ENCODE peak calls at places on chromosomes 4 and X, in four cellular contexts. One of them, this sample, is unnamed.

GRCh38 chr4:16225996-16226815 is at the start of gene TAPT1:
- DNase-seq in GM23248: peak
- DNase-seq in activated T-helper 1 cell treated with Interleukin-2 at 50 U/mL for 16 hours: peak
- DNase-seq in glutamatergic neuron: peak
- DNase-seq in this sample: peak

GRCh38 chr4:172042714-172043114 is 229.5 kb downstream of the GALNTL6 start:
- DNase-seq in activated T-helper 1 cell treated with Interleukin-2 at 50 U/mL for 16 hours: no peak
- DNase-seq in GM23248: no peak
- DNase-seq in glutamatergic neuron: no peak
- DNase-seq in this sample: no peak

GRCh38 chrX:74636749-74637314 is 22.4 kb upstream of the RLIM start:
- DNase-seq in activated T-helper 1 cell treated with Interleukin-2 at 50 U/mL for 16 hours: no peak
- DNase-seq in GM23248: no peak
- DNase-seq in glutamatergic neuron: no peak
- DNase-seq in this sample: no peak

GRCh38 chrX:40727599-40728252 is 7.6 kb downstream of the MED14 start:
- DNase-seq in activated T-helper 1 cell treated with Interleukin-2 at 50 U/mL for 16 hours: no peak
- DNase-seq in GM23248: no peak
- DNase-seq in glutamatergic neuron: no peak
- DNase-seq in this sample: no peak

GRCh38 chrX:23478056-23478455 is 143.4 kb downstream of the PTCHD1 start:
- DNase-seq in GM23248: peak
- DNase-seq in activated T-helper 1 cell treated with Interleukin-2 at 50 U/mL for 16 hours: no peak
- DNase-seq in glutamatergic neuron: no peak
- DNase-seq in this sample: no peak

GRCh38 chr4:15729910-15730533 is 27.2 kb downstream of the BST1 start:
- DNase-seq in glutamatergic neuron: no peak
- DNase-seq in GM23248: peak
- DNase-seq in activated T-helper 1 cell treated with Interleukin-2 at 50 U/mL for 16 hours: peak
- DNase-seq in this sample: peak

GRCh38 chrX:80879916-80880315 is 70.2 kb upstream of the BRWD3 start:
- DNase-seq in GM23248: peak
- DNase-seq in glutamatergic neuron: no peak
- DNase-seq in activated T-helper 1 cell treated with Interleukin-2 at 50 U/mL for 16 hours: no peak
- DNase-seq in this sample: no peak

GRCh38 chrX:46686003-46686645 is 72.8 kb downstream of the SLC9A7 start:
- DNase-seq in glutamatergic neuron: peak
- DNase-seq in activated T-helper 1 cell treated with Interleukin-2 at 50 U/mL for 16 hours: peak
- DNase-seq in GM23248: peak
- DNase-seq in this sample: peak

GRCh38 chr4:156734965-156735895 is 236.4 kb downstream of the PDGFC start:
- DNase-seq in GM23248: peak
- DNase-seq in glutamatergic neuron: no peak
- DNase-seq in activated T-helper 1 cell treated with Interleukin-2 at 50 U/mL for 16 hours: no peak
- DNase-seq in this sample: no peak

GRCh38 chr4:21882050-21882839 is 66.3 kb downstream of the KCNIP4 start:
- DNase-seq in GM23248: peak
- DNase-seq in activated T-helper 1 cell treated with Interleukin-2 at 50 U/mL for 16 hours: no peak
- DNase-seq in glutamatergic neuron: no peak
- DNase-seq in this sample: no peak

GRCh38 chrX:63751481-63751880 is 33.5 kb downstream of the ARHGEF9 start:
- DNase-seq in GM23248: no peak
- DNase-seq in activated T-helper 1 cell treated with Interleukin-2 at 50 U/mL for 16 hours: no peak
- DNase-seq in glutamatergic neuron: no peak
- DNase-seq in this sample: no peak

GRCh38 chr4:188822698-188823097 is 683.5 kb downstream of the TRIML1 start:
- DNase-seq in glutamatergic neuron: no peak
- DNase-seq in GM23248: no peak
- DNase-seq in activated T-helper 1 cell treated with Interleukin-2 at 50 U/mL for 16 hours: no peak
- DNase-seq in this sample: no peak

GRCh38 chr4:103002551-103002950 is 17.0 kb downstream of the SLC9B1 start:
- DNase-seq in activated T-helper 1 cell treated with Interleukin-2 at 50 U/mL for 16 hours: no peak
- DNase-seq in glutamatergic neuron: no peak
- DNase-seq in GM23248: peak
- DNase-seq in this sample: no peak

GRCh38 chrX:152926279-152926678 is 28.4 kb downstream of the ZNF185 start:
- DNase-seq in glutamatergic neuron: no peak
- DNase-seq in GM23248: peak
- DNase-seq in activated T-helper 1 cell treated with Interleukin-2 at 50 U/mL for 16 hours: peak
- DNase-seq in this sample: peak

GRCh38 chrX:12777670-12778069 is 13.5 kb upstream of the PRPS2 start:
- DNase-seq in glutamatergic neuron: no peak
- DNase-seq in activated T-helper 1 cell treated with Interleukin-2 at 50 U/mL for 16 hours: no peak
- DNase-seq in GM23248: peak
- DNase-seq in this sample: no peak

GRCh38 chr4:168522371-168522770 is 25.5 kb downstream of the PALLD start:
- DNase-seq in GM23248: no peak
- DNase-seq in glutamatergic neuron: no peak
- DNase-seq in activated T-helper 1 cell treated with Interleukin-2 at 50 U/mL for 16 hours: no peak
- DNase-seq in this sample: no peak

GRCh38 chr4:55635760-55636621 is at the start of gene NMU:
- DNase-seq in activated T-helper 1 cell treated with Interleukin-2 at 50 U/mL for 16 hours: no peak
- DNase-seq in glutamatergic neuron: peak
- DNase-seq in GM23248: peak
- DNase-seq in this sample: peak

GRCh38 chr4:69849969-69850368 is 10.0 kb downstream of the SULT1E1 start:
- DNase-seq in glutamatergic neuron: no peak
- DNase-seq in GM23248: no peak
- DNase-seq in activated T-helper 1 cell treated with Interleukin-2 at 50 U/mL for 16 hours: no peak
- DNase-seq in this sample: no peak

GRCh38 chr4:7371122-7371941 is 63.4 kb downstream of the PSAPL1 start:
- DNase-seq in GM23248: peak
- DNase-seq in activated T-helper 1 cell treated with Interleukin-2 at 50 U/mL for 16 hours: no peak
- DNase-seq in glutamatergic neuron: no peak
- DNase-seq in this sample: peak

GRCh38 chr4:26204911-26205368 is 115.9 kb upstream of the RBPJ start:
- DNase-seq in GM23248: no peak
- DNase-seq in glutamatergic neuron: no peak
- DNase-seq in activated T-helper 1 cell treated with Interleukin-2 at 50 U/mL for 16 hours: no peak
- DNase-seq in this sample: no peak

GRCh38 chrX:2552621-2553297 is 52.0 kb upstream of the DHRSX start:
- DNase-seq in GM23248: peak
- DNase-seq in glutamatergic neuron: no peak
- DNase-seq in activated T-helper 1 cell treated with Interleukin-2 at 50 U/mL for 16 hours: no peak
- DNase-seq in this sample: no peak

GRCh38 chr4:17807446-17807845 is 3.1 kb downstream of the DCAF16 start:
- DNase-seq in glutamatergic neuron: no peak
- DNase-seq in activated T-helper 1 cell treated with Interleukin-2 at 50 U/mL for 16 hours: no peak
- DNase-seq in GM23248: peak
- DNase-seq in this sample: peak

This sample was measured in retina.